ENCODE peak calls at places on chromosomes 6 and 20, in eight cellular contexts. U is A673, R is fibroblast of lung, L is adrenal gland, F is kidney, G is OCI-LY7, W is neural progenitor cell, C is A549. X is an unnamed sample.

GRCh38 chr6:132611616-132612015 is 12.5 kb downstream of the TAAR2 start:
- DNase-seq in G (no peak), C (no peak), L (no peak), U (no peak), R (no peak), W (no peak), F (no peak), X (no peak)

GRCh38 chr6:132483779-132484679 is 28.9 kb downstream of the STX7 start:
- DNase-seq in W (peak; percentile 72), L (peak; percentile 46), C (peak; percentile 56), G (peak; percentile 84), U (peak; percentile 76), R (peak; percentile 82), F (no peak), X (no peak)

GRCh38 chr6:148455674-148456559 is 113.3 kb downstream of the SASH1 start:
- DNase-seq in U (no peak), R (no peak), C (no peak), L (no peak), G (no peak), F (no peak), W (peak; percentile 20), X (no peak)

GRCh38 chr20:12051206-12052163 is 133.8 kb downstream of the BTBD3 start:
- DNase-seq in F (no peak), C (no peak), G (no peak), U (no peak), R (no peak), L (no peak), W (no peak), X (no peak)

GRCh38 chr6:26045046-26045938 is 41.9 kb upstream of the HFE start:
- DNase-seq in F (peak; percentile 85), R (peak; percentile 96), W (no peak), L (peak; percentile 90), C (peak; percentile 86), G (peak; percentile 97), U (peak; percentile 93), X (peak; percentile 57)

GRCh38 chr6:44237813-44238433 is 9.0 kb upstream of the HSP90AB1 start:
- DNase-seq in L (peak; percentile 92), C (peak; percentile 69), F (peak; percentile 92), R (peak; percentile 62), W (peak; percentile 87), U (peak; percentile 77), G (peak; percentile 84), X (peak; percentile 81)

GRCh38 chr20:32358632-32358882 is 426 bp downstream of the ASXL1 start:
- DNase-seq in W (no peak), R (no peak), L (no peak), F (no peak), C (no peak), U (no peak), G (no peak), X (no peak)

GRCh38 chr6:78251930-78252329 is 599.1 kb downstream of the MEI4 start:
- DNase-seq in F (no peak), L (no peak), R (no peak), C (no peak), U (no peak), W (no peak), G (no peak), X (no peak)

GRCh38 chr20:35320396-35321126 is 28.3 kb upstream of the FAM83C start:
- DNase-seq in F (no peak), L (no peak), R (peak; percentile 43), U (no peak), C (peak; percentile 55), W (no peak), G (no peak), X (no peak)

GRCh38 chr6:158211273-158212055 is 43.3 kb downstream of the GTF2H5 start:
- DNase-seq in U (no peak), L (no peak), F (no peak), W (no peak), C (no peak), R (peak; percentile 48), G (no peak), X (no peak)

GRCh38 chr6:147297663-147298313 is 93.6 kb downstream of the STXBP5 start:
- DNase-seq in F (no peak), U (no peak), C (no peak), W (no peak), R (peak; percentile 43), G (no peak), L (no peak), X (no peak)

GRCh38 chr6:7468382-7469081 is 72.9 kb upstream of the DSP start:
- DNase-seq in F (no peak), L (peak; percentile 56), C (peak; percentile 75), U (peak; percentile 40), R (peak; percentile 23), G (no peak), W (no peak), X (peak; percentile 53)

GRCh38 chr6:131400782-131401496 is 172.1 kb upstream of the ARG1 start:
- DNase-seq in W (no peak), G (no peak), C (no peak), U (no peak), L (no peak), F (no peak), R (no peak), X (no peak)
- H3K27ac ChIP-seq in W (no peak overlapping the region), G (no peak overlapping the region), C (peak overlapping the region; percentile 81), U (no peak overlapping the region), L (peak overlapping the region; percentile 74), F (no peak overlapping the region), R (no peak overlapping the region), X (no peak overlapping the region)

GRCh38 chr6:2978923-2979322 is 7.6 kb upstream of the SERPINB6 start:
- DNase-seq in C (no peak), F (no peak), W (no peak), R (no peak), G (no peak), U (no peak), L (no peak), X (no peak)

GRCh38 chr6:2979819-2980464 is 8.6 kb upstream of the SERPINB6 start:
- DNase-seq in R (no peak), W (no peak), G (no peak), C (peak; percentile 18), U (no peak), L (peak; percentile 10), F (no peak), X (no peak)

GRCh38 chr6:2982464-2983121 is 11.2 kb upstream of the SERPINB6 start:
- DNase-seq in R (no peak), F (no peak), C (no peak), L (no peak), G (no peak), W (no peak), U (no peak), X (no peak)

GRCh38 chr6:2977799-2978558 is 6.6 kb upstream of the SERPINB6 start:
- DNase-seq in L (peak; percentile 9), G (no peak), F (no peak), R (no peak), C (no peak), U (no peak), W (no peak), X (no peak)

GRCh38 chr6:2980465-2980855 is 9.1 kb upstream of the SERPINB6 start:
- DNase-seq in C (no peak), U (no peak), F (no peak), L (peak; percentile 6), G (no peak), R (no peak), W (no peak), X (no peak)
- H3K4me1 ChIP-seq in C (peaks cover 70% of the 10 kb centered on the region), U (no peaks in the 10 kb centered on the region), F (peaks cover 15% of the 10 kb centered on the region), L (no peaks in the 10 kb centered on the region), G (no peaks in the 10 kb centered on the region), R (peaks cover 18% of the 10 kb centered on the region), W (peaks cover 9% of the 10 kb centered on the region), X (peaks cover 41% of the 10 kb centered on the region)

DNA sequence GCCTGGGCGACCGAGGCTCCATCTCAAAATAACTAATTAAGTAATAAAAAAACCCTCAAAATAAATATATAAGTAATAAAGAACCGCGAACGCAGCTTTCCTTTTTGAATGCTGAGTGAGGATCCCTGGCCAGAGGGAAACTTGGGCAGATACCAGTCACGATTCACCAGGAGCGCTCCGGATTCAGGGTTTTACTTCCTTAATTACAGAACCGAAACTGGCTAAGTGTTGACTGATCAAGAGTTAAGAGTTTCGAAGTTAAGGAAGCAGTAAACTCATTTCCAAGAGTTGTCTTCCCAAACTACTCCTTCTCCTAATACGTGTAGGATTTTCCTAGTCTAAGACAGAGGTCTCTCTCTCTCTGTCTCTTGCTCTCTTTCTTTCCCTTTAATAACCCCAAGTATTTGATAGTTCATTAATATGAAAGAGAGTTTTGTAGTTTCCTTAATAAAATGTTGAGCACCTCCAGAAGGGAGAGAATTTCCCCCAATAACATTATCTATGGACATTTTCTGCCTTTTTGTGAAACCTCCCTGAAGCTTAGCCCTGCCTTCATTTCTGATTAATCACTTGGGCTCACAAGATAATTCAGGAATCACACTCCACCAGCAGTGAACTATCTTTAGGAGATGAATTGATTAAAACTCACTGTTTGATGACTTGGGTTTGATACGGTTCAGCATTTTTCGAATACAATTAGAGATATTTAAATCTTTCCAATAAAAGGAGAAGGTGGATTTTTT is 61.5 kb upstream of the ZNF217 start:
- DNase-seq in W (no peak), G (peak; percentile 50), L (no peak), R (no peak), C (peak; percentile 53), U (no peak), F (no peak), X (no peak)
- H3K27ac ChIP-seq in W (no peak overlapping the region), G (peak overlapping the region; percentile 39), L (peak overlapping the region; percentile 69), R (peak overlapping the region; percentile 57), C (peak overlapping the region; percentile 86), U (peak overlapping the region; percentile 26), F (peak overlapping the region; percentile 76), X (peak overlapping the region; percentile 64)

GRCh38 chr20:50191566-50192363 is 1.1 kb downstream of the CEBPB start:
- DNase-seq in W (peak; percentile 84), G (peak; percentile 84), C (peak; percentile 75), F (peak; percentile 91), R (no peak), L (peak; percentile 60), U (peak; percentile 75), X (peak; percentile 44)
- H3K4me1 ChIP-seq in W (peaks cover 12% of the 10 kb centered on the region), G (peaks cover 16% of the 10 kb centered on the region), C (peaks cover 62% of the 10 kb centered on the region), F (peaks cover 11% of the 10 kb centered on the region), R (peaks cover 9% of the 10 kb centered on the region), L (peaks cover 20% of the 10 kb centered on the region), U (peaks cover 45% of the 10 kb centered on the region), X (peaks cover 61% of the 10 kb centered on the region)

DNA sequence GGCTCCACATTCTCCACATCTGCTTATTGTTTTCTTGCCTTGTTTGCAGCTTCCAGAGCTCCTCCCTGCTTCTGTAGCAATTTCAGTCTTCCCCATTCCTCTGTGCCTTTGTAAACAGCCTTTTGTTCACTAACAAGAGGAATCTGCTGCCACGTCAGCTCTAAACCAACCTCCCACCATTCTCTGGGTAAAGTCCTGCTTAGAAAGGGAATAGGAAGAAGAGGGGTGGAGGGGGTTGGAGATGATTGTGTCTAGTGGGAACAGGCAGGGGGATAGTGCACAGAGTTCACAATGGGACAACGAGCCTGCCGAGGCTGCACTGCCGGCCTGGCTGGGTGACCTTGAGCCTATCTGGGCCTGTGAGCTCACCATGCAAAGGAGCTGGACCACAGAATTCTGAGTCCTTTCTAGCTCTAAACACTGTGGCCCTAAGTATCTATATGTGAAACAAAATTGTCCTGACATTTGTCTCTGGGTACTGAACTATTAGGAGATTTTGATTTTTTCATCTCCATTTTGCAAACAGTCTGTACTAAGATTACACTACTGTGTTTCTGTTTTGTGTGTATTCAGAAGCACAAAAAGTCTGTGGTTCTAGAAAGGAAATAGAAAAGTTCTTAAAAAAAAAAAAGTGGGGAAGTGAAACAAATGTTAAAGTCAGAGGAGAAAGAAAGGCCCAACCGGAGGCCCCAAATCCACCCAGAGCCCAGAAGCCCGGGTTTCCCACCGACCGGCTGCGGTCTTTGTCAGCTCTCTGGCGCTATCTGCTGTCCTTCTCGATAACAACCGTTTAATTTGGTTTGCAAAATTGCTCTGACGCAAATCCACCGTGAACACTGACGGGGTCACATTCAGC is 1.4 kb upstream of the PRND start:
- DNase-seq in C (peak; percentile 68), W (peak; percentile 92), F (peak; percentile 89), L (peak; percentile 72), R (peak; percentile 82), U (peak; percentile 88), G (peak; percentile 92), X (peak; percentile 68)
- H3K27ac ChIP-seq in C (no peak overlapping the region), W (peak overlapping the region; percentile 83), F (no peak overlapping the region), L (peak overlapping the region; percentile 85), R (no peak overlapping the region), U (peak overlapping the region; percentile 58), G (peak overlapping the region; percentile 28), X (peak overlapping the region; percentile 66)

GRCh38 chr20:50537546-50538201 is 27.5 kb downstream of the PTPN1 start:
- DNase-seq in U (no peak), L (no peak), G (no peak), F (no peak), R (no peak), W (no peak), C (no peak), X (no peak)
- H3K4me1 ChIP-seq in U (peaks cover 28% of the 10 kb centered on the region), L (peaks cover 23% of the 10 kb centered on the region), G (peaks cover 48% of the 10 kb centered on the region), F (peaks cover 22% of the 10 kb centered on the region), R (peaks cover 29% of the 10 kb centered on the region), W (peaks cover 32% of the 10 kb centered on the region), C (peaks cover 38% of the 10 kb centered on the region), X (peaks cover 69% of the 10 kb centered on the region)

X was measured in left ventricle myocardium inferior.